ENCODE peak calls at places on chromosomes 3 and 15, in six cellular contexts. V, H, U, F, T and Y are unnamed samples.

GRCh38 chr3:39249453-39250115 is 30.3 kb downstream of the CX3CR1 start:
- DNase-seq in V (no peak), H (no peak), U (no peak), F (no peak), T (no peak), Y (no peak)

GRCh38 chr15:69562564-69562963 is 109.9 kb downstream of the RPLP1 start:
- DNase-seq in V (no peak), H (no peak), U (no peak), F (no peak), T (no peak), Y (no peak)

GRCh38 chr3:162034368-162034767 is 537.8 kb downstream of the OTOL1 start:
- DNase-seq in V (no peak), H (no peak), U (no peak), F (no peak), T (no peak), Y (no peak)

GRCh38 chr3:81789686-81790085 is 28.2 kb upstream of the GBE1 start:
- DNase-seq in V (no peak), H (no peak), U (no peak), F (no peak), T (no peak), Y (no peak)

GRCh38 chr3:194072691-194073279 is 63.2 kb upstream of the HES1 start:
- DNase-seq in V (no peak), H (no peak), U (no peak), F (no peak), T (no peak), Y (no peak)

GRCh38 chr15:94105760-94106159 is 125.6 kb upstream of the MCTP2 start:
- DNase-seq in V (no peak), H (no peak), U (no peak), F (no peak), T (no peak), Y (no peak)

GRCh38 chr15:60212536-60212935 is 185.2 kb downstream of the ANXA2 start:
- DNase-seq in V (no peak), H (no peak), U (no peak), F (peak), T (no peak), Y (no peak)

GRCh38 chr3:188180114-188180513 is 26.2 kb downstream of the LPP start:
- DNase-seq in V (no peak), H (no peak), U (no peak), F (no peak), T (no peak), Y (no peak)

GRCh38 chr3:129366312-129366831 is 62.1 kb downstream of the EFCAB12 start:
- DNase-seq in V (no peak), H (no peak), U (no peak), F (no peak), T (no peak), Y (no peak)

GRCh38 chr15:59296181-59296617 is 76.5 kb downstream of the MYO1E start:
- DNase-seq in V (no peak), H (peak), U (no peak), F (no peak), T (peak), Y (peak)

GRCh38 chr3:179322481-179323196 is at the start of gene ZNF639:
- DNase-seq in V (peak), H (peak), U (peak), F (peak), T (peak), Y (peak)